ENCODE peak calls at places on chromosomes 4 and X, in four cellular contexts. One of them, this sample, is unnamed.
A peak's percentile ranks its signal among the peaks of the same experiment; 100 is the strongest.

GRCh38 chr4:23835814-23836478 is 53.9 kb downstream of the PPARGC1A start:
- DNase-seq in right lobe of liver: no peak
- DNase-seq in heart right ventricle: no peak
- DNase-seq in A549: no peak
- DNase-seq in this sample: no peak

GRCh38 chr4:53040459-53040815 is 178.3 kb downstream of the RASL11B start:
- DNase-seq in heart right ventricle: no peak
- DNase-seq in A549: no peak
- DNase-seq in right lobe of liver: no peak
- DNase-seq in this sample: no peak

GRCh38 chrX:30918480-30918879 is 29.4 kb upstream of the TAB3 start:
- DNase-seq in A549: no peak
- DNase-seq in heart right ventricle: no peak
- DNase-seq in right lobe of liver: no peak
- DNase-seq in this sample: no peak

GRCh38 chrX:65300104-65300809 is 234.3 kb downstream of the LAS1L start:
- DNase-seq in heart right ventricle: no peak
- DNase-seq in right lobe of liver: no peak
- DNase-seq in A549: no peak
- DNase-seq in this sample: no peak

GRCh38 chr4:85681194-85681803 is 206.3 kb downstream of the ARHGAP24 start:
- DNase-seq in heart right ventricle: no peak
- DNase-seq in right lobe of liver: no peak
- DNase-seq in A549: no peak
- DNase-seq in this sample: peak; percentile 72

GRCh38 chr4:56641494-56642051 is 39.5 kb downstream of the HOPX start:
- DNase-seq in right lobe of liver: no peak
- DNase-seq in A549: peak; percentile 55
- DNase-seq in heart right ventricle: no peak
- DNase-seq in this sample: no peak

GRCh38 chr4:178970433-178971140 is 1528.3 kb upstream of the AGA start:
- DNase-seq in right lobe of liver: no peak
- DNase-seq in A549: no peak
- DNase-seq in heart right ventricle: no peak
- DNase-seq in this sample: no peak

GRCh38 chrX:151974336-151975227 is at the start of gene GABRE:
- DNase-seq in heart right ventricle: peak; percentile 68
- DNase-seq in A549: peak; percentile 52
- DNase-seq in right lobe of liver: no peak
- DNase-seq in this sample: peak; percentile 45

GRCh38 chrX:103124284-103124683 is 31.3 kb upstream of the NXF3 start:
- DNase-seq in heart right ventricle: no peak
- DNase-seq in right lobe of liver: no peak
- DNase-seq in A549: no peak
- DNase-seq in this sample: no peak

GRCh38 chr4:7262134-7262533 is 69.8 kb downstream of the SORCS2 start:
- DNase-seq in A549: no peak
- DNase-seq in right lobe of liver: no peak
- DNase-seq in heart right ventricle: no peak
- DNase-seq in this sample: no peak

GRCh38 chrX:39972340-39972739 is 125.4 kb downstream of the BCOR start:
- DNase-seq in A549: no peak
- DNase-seq in right lobe of liver: no peak
- DNase-seq in heart right ventricle: no peak
- DNase-seq in this sample: no peak

GRCh38 chrX:39728852-39729587 is 368.7 kb downstream of the BCOR start:
- DNase-seq in heart right ventricle: no peak
- DNase-seq in right lobe of liver: no peak
- DNase-seq in A549: no peak
- DNase-seq in this sample: no peak

GRCh38 chr4:56976283-56976877 is 1.0 kb downstream of the NOA1 start:
- DNase-seq in heart right ventricle: no peak
- DNase-seq in right lobe of liver: peak; percentile 57
- DNase-seq in A549: no peak
- DNase-seq in this sample: peak; percentile 38

GRCh38 chrX:129737921-129738320 is 858 bp upstream of the XPNPEP2 start:
- DNase-seq in A549: no peak
- DNase-seq in right lobe of liver: no peak
- DNase-seq in heart right ventricle: no peak
- DNase-seq in this sample: no peak

GRCh38 chr4:76601791-76602190 is 166.8 kb downstream of the SHROOM3 start:
- DNase-seq in heart right ventricle: no peak
- DNase-seq in right lobe of liver: no peak
- DNase-seq in A549: no peak
- DNase-seq in this sample: no peak

GRCh38 chrX:149639568-149639967 is 8.0 kb upstream of the TMEM185A start:
- DNase-seq in right lobe of liver: no peak
- DNase-seq in A549: no peak
- DNase-seq in heart right ventricle: no peak
- DNase-seq in this sample: no peak

GRCh38 chrX:150092549-150092948 is 154.3 kb upstream of the EOLA2 start:
- DNase-seq in heart right ventricle: no peak
- DNase-seq in A549: no peak
- DNase-seq in right lobe of liver: no peak
- DNase-seq in this sample: no peak

GRCh38 chrX:81110286-81110685 is 91.4 kb downstream of the HMGN5 start:
- DNase-seq in A549: no peak
- DNase-seq in right lobe of liver: no peak
- DNase-seq in heart right ventricle: no peak
- DNase-seq in this sample: no peak

GRCh38 chrX:104670051-104670450 is 104.1 kb downstream of the IL1RAPL2 start:
- DNase-seq in A549: no peak
- DNase-seq in right lobe of liver: peak; percentile 35
- DNase-seq in heart right ventricle: no peak
- DNase-seq in this sample: no peak

GRCh38 chr4:2863649-2864048 is 20.0 kb downstream of the ADD1 start:
- DNase-seq in right lobe of liver: no peak
- DNase-seq in heart right ventricle: no peak
- DNase-seq in A549: no peak
- DNase-seq in this sample: no peak

GRCh38 chr4:56840559-56840958 is 19.1 kb upstream of the SPINK2 start:
- DNase-seq in heart right ventricle: no peak
- DNase-seq in A549: no peak
- DNase-seq in right lobe of liver: no peak
- DNase-seq in this sample: no peak

DNA sequence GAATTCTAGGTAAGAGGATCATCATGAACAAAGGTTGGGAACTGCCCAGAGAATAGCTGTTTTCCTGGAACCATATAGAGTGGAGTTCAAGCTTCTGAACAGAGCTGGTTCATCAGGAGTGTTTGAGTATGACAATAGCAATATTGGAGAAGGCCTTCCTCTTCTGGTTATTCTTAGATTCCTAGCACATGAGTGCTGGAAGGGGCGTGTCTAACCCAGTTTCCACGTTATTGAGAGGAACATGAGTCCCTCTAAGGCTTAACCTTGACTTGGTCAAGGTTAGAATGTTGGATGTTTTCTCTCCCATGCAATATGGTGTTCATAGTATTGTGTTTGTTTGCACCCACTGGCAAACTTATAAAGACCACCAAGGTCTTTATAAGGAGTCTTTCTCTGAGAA is 101.3 kb downstream of the TSPAN7 start:
- DNase-seq in heart right ventricle: no peak
- DNase-seq in right lobe of liver: no peak
- DNase-seq in A549: no peak
- DNase-seq in this sample: no peak
- H3K27ac ChIP-seq in heart right ventricle: no peak overlapping the region
- H3K27ac ChIP-seq in right lobe of liver: no peak overlapping the region
- H3K27ac ChIP-seq in A549: no peak overlapping the region
- H3K27ac ChIP-seq in this sample: no peak overlapping the region

GRCh38 chr4:48108309-48109073 is 25.6 kb downstream of the TXK start:
- DNase-seq in A549: no peak
- DNase-seq in right lobe of liver: no peak
- DNase-seq in heart right ventricle: no peak
- DNase-seq in this sample: no peak

GRCh38 chr4:48112017-48112667 is 21.9 kb downstream of the TXK start:
- DNase-seq in A549: no peak
- DNase-seq in heart right ventricle: no peak
- DNase-seq in right lobe of liver: no peak
- DNase-seq in this sample: no peak

GRCh38 chr4:48110452-48110978 is 23.5 kb downstream of the TXK start:
- DNase-seq in heart right ventricle: no peak
- DNase-seq in A549: no peak
- DNase-seq in right lobe of liver: no peak
- DNase-seq in this sample: no peak

GRCh38 chr4:48105230-48105629 is 28.8 kb downstream of the TXK start:
- DNase-seq in right lobe of liver: no peak
- DNase-seq in heart right ventricle: no peak
- DNase-seq in A549: no peak
- DNase-seq in this sample: no peak

DNA sequence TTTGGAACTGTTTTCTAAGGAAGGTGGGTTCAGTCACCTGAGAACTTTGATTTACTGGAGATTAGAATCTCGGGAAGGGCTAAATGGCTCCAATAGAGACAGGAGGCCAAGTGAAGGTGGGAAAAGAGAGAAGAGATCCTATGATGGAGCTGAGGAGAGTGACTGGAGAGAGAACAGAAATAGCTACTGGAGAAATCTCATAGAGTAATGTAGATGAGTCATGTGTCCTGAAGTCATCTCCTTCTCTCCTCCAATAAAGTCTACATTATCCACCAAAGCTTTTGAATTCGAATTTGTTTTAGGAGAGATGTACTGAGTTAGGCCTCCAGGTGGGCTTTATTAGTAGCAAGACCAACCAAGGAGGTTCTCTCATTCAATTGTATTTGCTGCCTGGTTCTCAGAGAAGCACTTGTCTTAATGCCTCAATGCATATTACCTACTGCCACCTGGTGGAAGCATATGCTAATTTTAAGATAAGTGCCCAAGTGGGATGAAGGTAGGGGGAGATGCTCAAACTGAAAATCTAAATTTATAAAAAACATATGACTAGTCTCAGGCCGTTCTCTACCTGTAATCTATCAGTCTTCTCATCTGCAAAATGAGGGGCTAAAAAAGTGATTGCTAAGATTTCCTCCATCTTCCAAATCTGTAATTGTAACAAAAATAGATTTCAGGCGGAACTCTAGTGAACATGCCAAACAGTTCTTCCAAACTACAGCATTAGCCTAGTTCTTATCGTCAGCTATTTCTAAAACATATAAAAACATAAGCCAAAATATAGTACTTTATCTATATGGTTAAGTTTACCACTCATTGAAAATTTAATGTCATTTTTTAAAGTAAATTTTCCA is 24.4 kb downstream of the TXK start:
- DNase-seq in A549: peak; percentile 59
- DNase-seq in right lobe of liver: no peak
- DNase-seq in heart right ventricle: no peak
- DNase-seq in this sample: no peak
- TF ChIP-seq CTCF in A549: peak; percentile 49
- TF ChIP-seq CTCF in right lobe of liver: peak; percentile 62
- TF ChIP-seq CTCF in heart right ventricle: peak; percentile 41
- TF ChIP-seq CTCF in this sample: peak; percentile 24

GRCh38 chr4:27121830-27122229 is 261.2 kb downstream of the STIM2 start:
- DNase-seq in right lobe of liver: no peak
- DNase-seq in heart right ventricle: no peak
- DNase-seq in A549: no peak
- DNase-seq in this sample: no peak
- H3K27ac ChIP-seq in right lobe of liver: no peak overlapping the region
- H3K27ac ChIP-seq in heart right ventricle: no peak overlapping the region
- H3K27ac ChIP-seq in A549: no peak overlapping the region
- H3K27ac ChIP-seq in this sample: no peak overlapping the region

GRCh38 chr4:1367230-1367935 is 20.4 kb downstream of the UVSSA start:
- DNase-seq in A549: no peak
- DNase-seq in right lobe of liver: peak; percentile 40
- DNase-seq in heart right ventricle: no peak
- DNase-seq in this sample: peak; percentile 9
- TF ChIP-seq CTCF in A549: no peak
- TF ChIP-seq CTCF in right lobe of liver: no peak
- TF ChIP-seq CTCF in heart right ventricle: no peak
- TF ChIP-seq CTCF in this sample: no peak

GRCh38 chr4:176387571-176387970 is 67.8 kb downstream of the SPCS3 start:
- DNase-seq in A549: no peak
- DNase-seq in heart right ventricle: no peak
- DNase-seq in right lobe of liver: no peak
- DNase-seq in this sample: no peak
- H3K27ac ChIP-seq in A549: no peak overlapping the region
- H3K27ac ChIP-seq in heart right ventricle: no peak overlapping the region
- H3K27ac ChIP-seq in right lobe of liver: no peak overlapping the region
- H3K27ac ChIP-seq in this sample: no peak overlapping the region

GRCh38 chrX:32687379-32687778 is 524.0 kb downstream of the DMD start:
- DNase-seq in heart right ventricle: no peak
- DNase-seq in right lobe of liver: no peak
- DNase-seq in A549: no peak
- DNase-seq in this sample: no peak
- TF ChIP-seq CTCF in heart right ventricle: no peak
- TF ChIP-seq CTCF in right lobe of liver: no peak
- TF ChIP-seq CTCF in A549: no peak
- TF ChIP-seq CTCF in this sample: no peak

DNA sequence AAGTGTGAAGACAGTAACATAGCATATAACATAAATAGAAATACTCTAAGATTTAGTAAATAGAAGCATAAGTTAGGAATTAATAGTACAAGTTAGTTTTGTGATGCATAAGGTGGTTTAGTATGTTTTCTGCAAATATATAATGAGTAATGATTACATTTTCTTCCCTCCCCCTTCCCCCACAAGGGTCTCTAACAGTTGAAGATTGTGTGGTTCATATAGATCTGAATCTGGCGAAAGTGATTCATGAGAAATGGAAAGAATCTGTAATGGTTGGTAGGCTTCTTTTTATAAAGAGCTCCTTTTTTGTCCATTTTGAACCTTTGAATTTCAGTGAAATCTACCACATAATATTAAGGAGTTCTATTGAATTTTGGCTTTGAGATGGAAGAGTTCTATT is 66.3 kb downstream of the N4BP2 start:
- DNase-seq in heart right ventricle: no peak
- DNase-seq in A549: no peak
- DNase-seq in right lobe of liver: no peak
- DNase-seq in this sample: no peak
- H3K27ac ChIP-seq in heart right ventricle: no peak overlapping the region
- H3K27ac ChIP-seq in A549: no peak overlapping the region
- H3K27ac ChIP-seq in right lobe of liver: no peak overlapping the region
- H3K27ac ChIP-seq in this sample: no peak overlapping the region

GRCh38 chr4:73018595-73018994 is 50.9 kb downstream of the COX18 start:
- DNase-seq in A549: no peak
- DNase-seq in right lobe of liver: no peak
- DNase-seq in heart right ventricle: no peak
- DNase-seq in this sample: no peak

GRCh38 chr4:73019462-73020047 is 50.0 kb downstream of the COX18 start:
- DNase-seq in heart right ventricle: no peak
- DNase-seq in right lobe of liver: no peak
- DNase-seq in A549: peak; percentile 18
- DNase-seq in this sample: no peak

GRCh38 chr4:73021634-73022033 is 47.9 kb downstream of the COX18 start:
- DNase-seq in heart right ventricle: no peak
- DNase-seq in right lobe of liver: no peak
- DNase-seq in A549: peak; percentile 53
- DNase-seq in this sample: no peak
- TF ChIP-seq CTCF in heart right ventricle: no peak
- TF ChIP-seq CTCF in right lobe of liver: peak; percentile 39
- TF ChIP-seq CTCF in A549: peak; percentile 61
- TF ChIP-seq CTCF in this sample: no peak

GRCh38 chrX:21153033-21153432 is 221.2 kb upstream of the CNKSR2 start:
- DNase-seq in heart right ventricle: no peak
- DNase-seq in A549: no peak
- DNase-seq in right lobe of liver: no peak
- DNase-seq in this sample: no peak
- H3K27ac ChIP-seq in heart right ventricle: peak overlapping the region; percentile 77
- H3K27ac ChIP-seq in A549: no peak overlapping the region
- H3K27ac ChIP-seq in right lobe of liver: no peak overlapping the region
- H3K27ac ChIP-seq in this sample: no peak overlapping the region

This sample was measured in left lung.